ENCODE peak calls at places on chromosomes 12 and 14, in six cellular contexts. M, V, F, Z, O and D are unnamed samples.

GRCh38 chr12:7219599-7220243 is 30.2 kb downstream of the PEX5 start:
- DNase-seq in M (peak), V (peak), F (peak), Z (peak), O (peak), D (peak)

GRCh38 chr12:68180792-68181744 is 21.5 kb upstream of the IFNG start:
- DNase-seq in M (no peak), V (no peak), F (no peak), Z (no peak), O (no peak), D (no peak)

GRCh38 chr12:2284857-2285256 is 232.1 kb downstream of the CACNA1C start:
- DNase-seq in M (peak), V (peak), F (no peak), Z (no peak), O (peak), D (no peak)

GRCh38 chr12:65962921-65963883 is 138.9 kb downstream of the HMGA2 start:
- DNase-seq in M (no peak), V (no peak), F (no peak), Z (no peak), O (no peak), D (no peak)

GRCh38 chr14:74495356-74495755 is 1.8 kb downstream of the ISCA2 start:
- DNase-seq in M (no peak), V (no peak), F (no peak), Z (no peak), O (no peak), D (no peak)

GRCh38 chr12:109650808-109651207 is 62.8 kb upstream of the FAM222A start:
- DNase-seq in M (no peak), V (no peak), F (no peak), Z (no peak), O (no peak), D (no peak)

GRCh38 chr12:63844391-63845341 is at the start of gene SRGAP1:
- DNase-seq in M (peak), V (no peak), F (no peak), Z (no peak), O (peak), D (peak)

GRCh38 chr14:96925422-96925821 is 128.2 kb downstream of the VRK1 start:
- DNase-seq in M (no peak), V (no peak), F (no peak), Z (no peak), O (no peak), D (no peak)

GRCh38 chr14:71529855-71530254 is 402.4 kb upstream of the RGS6 start:
- DNase-seq in M (no peak), V (no peak), F (no peak), Z (no peak), O (no peak), D (no peak)

GRCh38 chr14:102930753-102931579 is 8.5 kb downstream of the AMN start:
- DNase-seq in M (peak), V (no peak), F (no peak), Z (no peak), O (no peak), D (no peak)

GRCh38 chr14:87430810-87431209 is 562.2 kb downstream of the GALC start:
- DNase-seq in M (peak), V (no peak), F (no peak), Z (no peak), O (no peak), D (no peak)

GRCh38 chr14:103214461-103214958 is 91.2 kb downstream of the TNFAIP2 start:
- DNase-seq in M (no peak), V (no peak), F (no peak), Z (no peak), O (no peak), D (no peak)

GRCh38 chr12:110585231-110585799 is 2.2 kb upstream of the PPTC7 start:
- DNase-seq in M (peak), V (peak), F (no peak), Z (no peak), O (peak), D (peak)

GRCh38 chr12:121773011-121773777 is 20.3 kb downstream of the RHOF start:
- DNase-seq in M (peak), V (peak), F (no peak), Z (no peak), O (peak), D (peak)

GRCh38 chr14:25400607-25401206 is 350.8 kb upstream of the STXBP6 start:
- DNase-seq in M (peak), V (peak), F (no peak), Z (no peak), O (peak), D (peak)

GRCh38 chr14:56333361-56334279 is 215.4 kb downstream of the PELI2 start:
- DNase-seq in M (peak), V (no peak), F (no peak), Z (no peak), O (no peak), D (no peak)

GRCh38 chr12:76976777-76977465 is 88.4 kb downstream of the E2F7 start:
- DNase-seq in M (peak), V (no peak), F (no peak), Z (no peak), O (no peak), D (no peak)

GRCh38 chr12:116187158-116187511 is 90.4 kb downstream of the MED13L start:
- DNase-seq in M (no peak), V (no peak), F (no peak), Z (no peak), O (no peak), D (no peak)

GRCh38 chr12:12408265-12408690 is 51.4 kb downstream of the BORCS5 start:
- DNase-seq in M (no peak), V (no peak), F (no peak), Z (no peak), O (no peak), D (no peak)

GRCh38 chr12:69415471-69416275 is 54.5 kb upstream of the FRS2 start:
- DNase-seq in M (peak), V (no peak), F (no peak), Z (no peak), O (peak), D (peak)

GRCh38 chr14:101130861-101131260 is 227.3 kb upstream of the RTL1 start:
- DNase-seq in M (no peak), V (no peak), F (no peak), Z (no peak), O (peak), D (no peak)

GRCh38 chr12:76726626-76727025 is 37.3 kb upstream of the ZDHHC17 start:
- DNase-seq in M (no peak), V (no peak), F (no peak), Z (no peak), O (no peak), D (no peak)

GRCh38 chr12:121529184-121529583 is 51.6 kb downstream of the KDM2B start:
- DNase-seq in M (no peak), V (no peak), F (no peak), Z (no peak), O (no peak), D (no peak)

GRCh38 chr14:102510616-102511520 is 1.3 kb upstream of the ANKRD9 start:
- DNase-seq in M (no peak), V (no peak), F (no peak), Z (no peak), O (no peak), D (peak)

GRCh38 chr14:79809849-79810612 is 401.3 kb downstream of the DIO2 start:
- DNase-seq in M (peak), V (no peak), F (no peak), Z (no peak), O (no peak), D (no peak)

GRCh38 chr14:68135566-68135965 is 316.0 kb downstream of the RAD51B start:
- DNase-seq in M (peak), V (no peak), F (no peak), Z (no peak), O (no peak), D (no peak)

GRCh38 chr12:78293039-78293686 is 462.5 kb downstream of the NAV3 start:
- DNase-seq in M (peak), V (no peak), F (no peak), Z (no peak), O (no peak), D (no peak)

GRCh38 chr12:53101931-53102781 is 1.1 kb upstream of the SOAT2 start:
- DNase-seq in M (no peak), V (no peak), F (no peak), Z (no peak), O (no peak), D (no peak)

GRCh38 chr12:102376251-102376747 is 104.1 kb downstream of the IGF1 start:
- DNase-seq in M (peak), V (no peak), F (no peak), Z (no peak), O (no peak), D (no peak)

GRCh38 chr14:36035675-36036074 is 140.8 kb downstream of the PTCSC3 start:
- DNase-seq in M (no peak), V (no peak), F (no peak), Z (no peak), O (no peak), D (no peak)